ENCODE peak calls at places on chromosomes 1 and 21, in six cellular contexts. X, O, K, A, U and J are unnamed samples.

GRCh38 chr1:167935252-167936067 is 1.0 kb upstream of the DCAF6 start:
- DNase-seq in X (no peak), O (no peak), K (peak), A (no peak), U (peak), J (no peak)

GRCh38 chr1:202225131-202225530 is 31.5 kb downstream of the LGR6 start:
- DNase-seq in X (no peak), O (no peak), K (no peak), A (no peak), U (no peak), J (no peak)

GRCh38 chr1:153880962-153881361 is 41.8 kb downstream of the GATAD2B start:
- DNase-seq in X (peak), O (no peak), K (no peak), A (no peak), U (peak), J (no peak)

GRCh38 chr1:154453577-154454352 is 48.3 kb upstream of the TDRD10 start:
- DNase-seq in X (no peak), O (no peak), K (no peak), A (no peak), U (peak), J (no peak)

GRCh38 chr1:209870151-209870831 is 42.5 kb downstream of the UTP25 start:
- DNase-seq in X (no peak), O (no peak), K (no peak), A (no peak), U (no peak), J (no peak)

GRCh38 chr1:197984273-197984672 is 67.1 kb downstream of the LHX9 start:
- DNase-seq in X (no peak), O (no peak), K (no peak), A (no peak), U (no peak), J (no peak)

GRCh38 chr1:112465122-112465521 is 43.6 kb upstream of the WNT2B start:
- DNase-seq in X (no peak), O (no peak), K (no peak), A (no peak), U (no peak), J (no peak)

GRCh38 chr1:201490708-201491131 is 16.2 kb downstream of the CSRP1 start:
- DNase-seq in X (no peak), O (no peak), K (no peak), A (no peak), U (no peak), J (no peak)

GRCh38 chr1:155569988-155570592 is 7.5 kb upstream of the ASH1L start:
- DNase-seq in X (peak), O (no peak), K (no peak), A (no peak), U (no peak), J (no peak)

GRCh38 chr1:203316626-203317093 is 11.3 kb downstream of the BTG2 start:
- DNase-seq in X (no peak), O (no peak), K (no peak), A (no peak), U (no peak), J (no peak)

GRCh38 chr21:42193131-42193671 is 25.7 kb upstream of the ABCG1 start:
- DNase-seq in X (no peak), O (no peak), K (no peak), A (no peak), U (no peak), J (no peak)

GRCh38 chr21:38351961-38352521 is 95.2 kb downstream of the KCNJ15 start:
- DNase-seq in X (no peak), O (no peak), K (no peak), A (no peak), U (no peak), J (no peak)

GRCh38 chr1:207803678-207804077 is 51.8 kb downstream of the CD46 start:
- DNase-seq in X (no peak), O (no peak), K (no peak), A (no peak), U (no peak), J (no peak)

GRCh38 chr21:36909423-36909822 is 57.0 kb downstream of the HLCS start:
- DNase-seq in X (no peak), O (no peak), K (no peak), A (no peak), U (no peak), J (no peak)

GRCh38 chr1:11886986-11887665 is 28.4 kb upstream of the NPPB start:
- DNase-seq in X (no peak), O (no peak), K (no peak), A (no peak), U (no peak), J (no peak)

GRCh38 chr1:43833013-43833412 is 100.6 kb upstream of the ARTN start:
- DNase-seq in X (no peak), O (no peak), K (no peak), A (no peak), U (no peak), J (no peak)

GRCh38 chr1:7469255-7469938 is 301.7 kb upstream of the VAMP3 start:
- DNase-seq in X (no peak), O (no peak), K (no peak), A (no peak), U (no peak), J (no peak)

GRCh38 chr1:106480629-106481028 is 575.8 kb upstream of the PRMT6 start:
- DNase-seq in X (no peak), O (no peak), K (no peak), A (no peak), U (no peak), J (no peak)

GRCh38 chr1:147840909-147841308 is 61.7 kb upstream of the GJA8 start:
- DNase-seq in X (peak), O (no peak), K (no peak), A (no peak), U (no peak), J (peak)

GRCh38 chr1:194347184-194347583 is 1160.8 kb upstream of the B3GALT2 start:
- DNase-seq in X (no peak), O (no peak), K (no peak), A (no peak), U (no peak), J (no peak)

GRCh38 chr1:166017395-166017794 is 149.4 kb downstream of the FAM78B start:
- DNase-seq in X (no peak), O (no peak), K (peak), A (no peak), U (no peak), J (no peak)

GRCh38 chr1:11680270-11681070 is 478 bp downstream of the MAD2L2 start:
- DNase-seq in X (peak), O (no peak), K (no peak), A (no peak), U (no peak), J (no peak)

GRCh38 chr1:203628997-203629508 is 2.4 kb downstream of the ATP2B4 start:
- DNase-seq in X (no peak), O (no peak), K (peak), A (no peak), U (no peak), J (no peak)

GRCh38 chr1:210558302-210558701 is 229.6 kb downstream of the HHAT start:
- DNase-seq in X (peak), O (no peak), K (no peak), A (no peak), U (no peak), J (no peak)

GRCh38 chr1:167578935-167579521 is 25.5 kb upstream of the CREG1 start:
- DNase-seq in X (no peak), O (no peak), K (no peak), A (no peak), U (no peak), J (no peak)

DNA sequence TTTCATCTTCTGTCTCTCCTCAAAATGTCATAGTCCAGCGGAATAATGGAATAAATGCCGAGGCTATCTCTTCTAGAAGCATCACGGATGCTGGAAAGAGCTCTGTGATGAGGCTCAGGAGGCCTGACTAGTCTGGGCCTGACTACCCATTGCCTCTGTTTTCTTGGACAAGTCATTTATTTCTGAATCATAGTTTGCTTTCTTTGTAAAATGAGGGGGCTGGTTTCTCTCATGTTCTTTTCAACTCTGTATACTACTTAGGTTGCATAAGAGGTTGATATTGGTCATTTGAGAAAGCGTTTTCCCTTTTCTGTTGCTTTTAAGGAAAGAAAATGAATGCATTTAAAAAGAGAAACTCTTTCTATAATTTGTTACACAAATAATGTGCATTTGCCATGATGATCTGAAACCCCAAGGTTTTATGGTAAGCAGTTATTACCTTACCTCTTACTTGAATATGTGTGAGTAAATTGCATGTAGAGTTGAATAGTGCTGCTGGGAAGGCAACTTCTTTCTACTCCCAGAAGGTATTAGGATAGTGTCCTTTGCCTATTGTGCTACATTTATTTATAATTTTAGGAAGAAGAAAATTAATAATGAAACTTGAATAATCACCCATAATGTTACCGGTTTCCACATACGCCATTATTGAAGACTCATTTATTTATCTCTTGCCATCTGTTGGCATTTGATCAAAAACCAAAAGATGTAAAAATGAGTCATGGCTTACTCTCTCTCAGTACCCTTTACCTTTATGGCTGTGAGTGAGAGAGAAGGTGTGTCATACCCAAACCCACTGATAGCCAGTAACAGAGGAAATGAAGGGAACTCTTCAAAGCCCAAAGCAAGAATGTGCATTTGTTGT is 179.1 kb downstream of the FASLG start:
- DNase-seq in X (no peak), O (no peak), K (no peak), A (no peak), U (no peak), J (no peak)
- TF ChIP-seq TAF1 in X (no peak), O (no peak), K (no peak), A (no peak), U (no peak), J (no peak)

DNA sequence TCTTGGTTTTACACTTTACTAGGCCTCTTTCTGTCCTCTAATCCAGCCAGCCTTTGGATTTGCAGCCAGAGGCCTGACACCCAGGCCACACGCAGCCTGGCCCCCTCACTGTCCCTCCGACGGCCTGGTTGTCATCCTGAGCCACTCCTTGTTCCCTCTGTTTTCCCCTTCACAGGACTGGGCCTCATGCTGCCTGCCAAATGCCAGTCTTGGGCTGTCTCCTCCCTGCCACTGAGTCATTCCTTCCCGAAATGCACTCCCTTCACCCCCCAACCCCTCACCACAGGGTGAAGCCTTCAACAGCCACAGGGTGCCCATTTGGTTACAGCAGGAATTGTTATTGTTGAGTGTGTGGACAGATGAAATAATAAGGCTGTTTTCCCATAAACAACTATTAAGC is 21.3 kb downstream of the ACOT11 start:
- DNase-seq in X (no peak), O (no peak), K (no peak), A (no peak), U (no peak), J (no peak)
- TF ChIP-seq POLR2A in X (no peak), O (no peak), K (no peak), A (no peak), U (no peak), J (no peak)

DNA sequence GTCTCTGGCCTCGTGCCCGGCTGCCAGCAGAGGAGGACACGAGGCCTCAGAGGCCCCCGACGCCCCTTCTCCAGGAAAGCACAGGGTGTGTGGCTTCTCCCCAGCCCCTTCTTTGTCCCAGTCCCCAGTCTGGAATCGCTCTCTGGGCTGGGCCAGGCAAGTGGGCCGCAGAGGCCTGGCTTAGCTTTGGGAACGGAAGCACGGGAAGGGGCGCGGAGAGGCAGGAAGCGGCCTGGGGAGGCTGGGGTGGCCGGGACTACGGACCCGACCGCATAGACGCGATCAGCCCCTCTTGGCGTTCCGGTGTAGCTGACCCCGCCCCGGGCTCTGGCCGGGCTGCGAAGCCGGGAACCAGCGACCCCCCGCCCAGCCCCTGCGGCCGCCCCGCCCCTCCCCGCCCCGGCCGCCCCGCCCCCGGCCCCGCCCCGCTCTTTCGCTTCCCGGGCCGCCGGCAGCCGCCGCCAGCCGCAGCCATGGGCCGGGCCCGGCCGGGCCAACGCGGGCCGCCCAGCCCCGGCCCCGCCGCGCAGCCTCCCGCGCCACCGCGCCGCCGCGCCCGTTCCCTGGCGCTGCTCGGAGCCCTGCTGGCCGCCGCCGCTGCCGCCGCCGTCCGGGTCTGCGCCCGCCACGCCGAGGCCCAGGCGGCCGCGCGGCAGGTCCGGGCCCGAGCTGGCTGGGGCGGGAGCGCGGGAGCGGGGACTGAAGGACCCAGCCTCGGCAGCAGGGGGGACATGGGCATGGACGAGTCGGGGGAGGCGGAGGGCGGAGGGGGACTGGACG is at the start of gene SELENON:
- DNase-seq in X (peak), O (no peak), K (peak), A (peak), U (peak), J (no peak)
- TF ChIP-seq TAF1 in X (no peak), O (no peak), K (peak), A (no peak), U (no peak), J (no peak)

DNA sequence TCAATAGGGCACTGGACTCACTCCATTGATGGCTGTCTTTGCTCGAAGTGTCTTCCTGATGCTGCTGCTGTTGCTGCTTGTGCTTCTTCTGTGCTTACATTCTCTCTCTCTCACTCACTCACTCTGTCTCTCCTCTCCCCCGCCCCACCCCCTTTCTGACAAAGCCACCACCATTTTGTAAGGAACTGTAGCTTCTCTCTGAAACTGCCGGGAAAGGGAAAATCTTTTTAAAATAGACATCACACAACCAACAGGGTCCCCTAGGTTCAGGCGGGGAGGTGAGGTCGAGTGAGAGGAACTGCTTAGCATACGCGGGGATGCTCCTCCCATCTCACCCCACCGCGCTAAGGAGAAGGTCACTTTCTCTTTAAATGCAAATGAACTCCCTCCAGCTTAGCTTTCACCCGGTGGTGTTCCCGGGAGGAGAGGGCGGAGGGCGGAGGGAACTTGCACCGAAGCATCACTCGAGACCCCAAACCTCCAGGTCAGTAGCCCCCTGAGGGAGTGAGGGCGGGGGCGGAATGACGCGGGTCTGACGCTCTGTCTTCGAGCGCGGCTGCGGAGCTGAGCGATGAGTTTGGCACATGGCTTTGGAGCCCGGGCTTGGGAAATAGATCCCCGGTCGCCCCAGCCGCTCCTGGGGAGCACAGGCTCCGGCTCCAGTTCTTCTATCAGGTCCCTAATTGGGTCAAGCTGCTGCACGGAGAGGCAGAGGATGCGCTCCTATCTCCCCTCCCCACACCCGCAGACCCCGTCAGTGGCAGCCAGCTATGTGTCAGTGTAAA is at the start of gene CCDC28B:
- DNase-seq in X (peak), O (peak), K (peak), A (peak), U (no peak), J (peak)
- TF ChIP-seq POLR2A in X (peak), O (peak), K (no peak), A (no peak), U (no peak), J (no peak)

GRCh38 chr1:58548381-58548780 is 1.9 kb upstream of the OMA1 start:
- DNase-seq in X (no peak), O (no peak), K (no peak), A (no peak), U (peak), J (no peak)
- TF ChIP-seq TAF1 in X (no peak), O (no peak), K (no peak), A (no peak), U (no peak), J (no peak)

GRCh38 chr1:241787691-241788090 is 60.3 kb upstream of the EXO1 start:
- DNase-seq in X (no peak), O (no peak), K (no peak), A (no peak), U (no peak), J (no peak)

GRCh38 chr1:241789061-241789460 is 58.9 kb upstream of the EXO1 start:
- DNase-seq in X (no peak), O (no peak), K (no peak), A (no peak), U (no peak), J (no peak)
- TF ChIP-seq POLR2A in X (no peak), O (no peak), K (no peak), A (no peak), U (no peak), J (no peak)

DNA sequence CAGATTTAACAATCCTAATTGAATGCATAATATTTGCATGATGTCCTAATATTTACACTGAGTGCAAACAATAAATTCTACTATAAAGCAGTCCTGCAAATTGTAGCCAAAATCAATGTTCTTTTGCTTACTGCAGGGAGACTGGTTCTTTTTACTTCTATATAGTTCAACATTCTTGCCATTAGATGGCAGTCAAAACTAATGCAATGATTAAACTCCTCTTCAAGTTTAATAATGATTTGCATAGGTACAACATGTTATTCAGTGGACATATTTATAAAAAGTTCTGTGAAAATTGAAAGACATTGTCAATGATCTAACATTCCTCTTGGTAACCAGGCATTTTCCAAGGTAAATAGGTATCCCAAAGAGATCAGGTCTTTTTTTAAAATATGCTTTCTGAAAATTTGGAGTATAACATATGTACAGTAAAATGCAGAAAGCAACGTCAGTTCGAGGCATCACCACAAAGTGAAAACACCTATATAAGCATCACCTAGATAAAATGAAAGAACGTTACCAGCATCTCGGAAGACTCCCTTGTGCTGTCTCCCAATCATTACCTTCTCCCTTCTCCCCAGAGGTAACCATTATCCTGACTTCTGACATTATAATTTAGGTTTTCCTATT is 9.8 kb upstream of the FNBP1L start:
- DNase-seq in X (peak), O (no peak), K (no peak), A (no peak), U (peak), J (no peak)
- TF ChIP-seq TAF1 in X (no peak), O (no peak), K (no peak), A (no peak), U (no peak), J (no peak)

GRCh38 chr1:39408641-39409054 is 82.8 kb upstream of the BMP8A start:
- DNase-seq in X (peak), O (peak), K (peak), A (peak), U (peak), J (peak)
- TF ChIP-seq POLR2A in X (no peak), O (no peak), K (no peak), A (peak), U (no peak), J (no peak)

GRCh38 chr1:184861755-184862336 is 107.2 kb upstream of the EDEM3 start:
- DNase-seq in X (no peak), O (no peak), K (no peak), A (no peak), U (peak), J (no peak)
- TF ChIP-seq TAF1 in X (no peak), O (no peak), K (no peak), A (no peak), U (no peak), J (no peak)